ENCODE peak calls at places on chromosomes 2 and 18, in nine cellular contexts. L, F, X, U, H, O, B, J and Q are unnamed samples.

GRCh38 chr2:204692790-204693189 is 147.5 kb downstream of the PARD3B start:
- DNase-seq in L (no peak), F (no peak), X (no peak), U (no peak), H (no peak), O (no peak), B (peak), J (no peak), Q (no peak)

GRCh38 chr2:219244789-219245147 is 476 bp downstream of the GLB1L start:
- DNase-seq in L (no peak), F (no peak), X (no peak), U (no peak), H (no peak), O (no peak), B (no peak), J (no peak), Q (no peak)

GRCh38 chr2:98483257-98483861 is 38.7 kb downstream of the INPP4A start:
- DNase-seq in L (peak), F (no peak), X (no peak), U (no peak), H (no peak), O (no peak), B (no peak), J (no peak), Q (no peak)

GRCh38 chr2:202023198-202023903 is 10.3 kb upstream of the FZD7 start:
- DNase-seq in L (no peak), F (peak), X (no peak), U (no peak), H (no peak), O (no peak), B (no peak), J (peak), Q (no peak)

GRCh38 chr2:216004408-216005283 is 8.7 kb downstream of the MREG start:
- DNase-seq in L (peak), F (no peak), X (peak), U (no peak), H (no peak), O (no peak), B (no peak), J (no peak), Q (no peak)

GRCh38 chr2:118224144-118224887 is 136.0 kb downstream of the INSIG2 start:
- DNase-seq in L (no peak), F (peak), X (no peak), U (peak), H (no peak), O (peak), B (no peak), J (no peak), Q (no peak)

GRCh38 chr2:181058378-181059269 is 78.2 kb downstream of the UBE2E3 start:
- DNase-seq in L (peak), F (peak), X (peak), U (peak), H (peak), O (peak), B (peak), J (no peak), Q (peak)

GRCh38 chr2:183059561-183059960 is 19.0 kb upstream of the DUSP19 start:
- DNase-seq in L (no peak), F (no peak), X (peak), U (no peak), H (peak), O (peak), B (peak), J (no peak), Q (no peak)

GRCh38 chr2:100624536-100624935 is 61.7 kb downstream of the PDCL3 start:
- DNase-seq in L (no peak), F (no peak), X (no peak), U (no peak), H (no peak), O (no peak), B (no peak), J (no peak), Q (no peak)

GRCh38 chr2:166031054-166031453 is 77.5 kb upstream of the TTC21B start:
- DNase-seq in L (no peak), F (no peak), X (no peak), U (no peak), H (no peak), O (no peak), B (no peak), J (no peak), Q (no peak)

GRCh38 chr2:238235331-238235732 is 4.5 kb downstream of the HES6 start:
- DNase-seq in L (no peak), F (no peak), X (peak), U (no peak), H (no peak), O (peak), B (no peak), J (no peak), Q (no peak)

GRCh38 chr2:84613082-84613481 is 96.8 kb downstream of the DNAH6 start:
- DNase-seq in L (no peak), F (no peak), X (no peak), U (no peak), H (no peak), O (no peak), B (no peak), J (no peak), Q (peak)

GRCh38 chr2:197306691-197307030 is 3.9 kb downstream of the ANKRD44 start:
- DNase-seq in L (no peak), F (no peak), X (no peak), U (no peak), H (no peak), O (peak), B (no peak), J (no peak), Q (no peak)

GRCh38 chr2:240391111-240392051 is 44.1 kb upstream of the GPC1 start:
- DNase-seq in L (no peak), F (peak), X (no peak), U (no peak), H (no peak), O (no peak), B (no peak), J (no peak), Q (no peak)

GRCh38 chr18:41881285-41881684 is 73.7 kb upstream of the PIK3C3 start:
- DNase-seq in L (no peak), F (no peak), X (no peak), U (no peak), H (no peak), O (no peak), B (no peak), J (no peak), Q (no peak)

GRCh38 chr2:134250840-134251461 is 2.9 kb upstream of the MGAT5 start:
- DNase-seq in L (no peak), F (no peak), X (no peak), U (no peak), H (no peak), O (peak), B (peak), J (no peak), Q (no peak)

GRCh38 chr2:226446406-226447001 is 353.1 kb downstream of the IRS1 start:
- DNase-seq in L (no peak), F (no peak), X (no peak), U (no peak), H (no peak), O (no peak), B (no peak), J (no peak), Q (no peak)

GRCh38 chr2:237482485-237482884 is 4.6 kb upstream of the MLPH start:
- DNase-seq in L (no peak), F (no peak), X (no peak), U (peak), H (peak), O (no peak), B (no peak), J (no peak), Q (no peak)

GRCh38 chr2:37585982-37586621 is 85.3 kb downstream of the CDC42EP3 start:
- DNase-seq in L (peak), F (no peak), X (peak), U (no peak), H (peak), O (no peak), B (peak), J (no peak), Q (peak)

GRCh38 chr2:215434447-215435260 is 1.2 kb downstream of the FN1 start:
- DNase-seq in L (no peak), F (no peak), X (no peak), U (no peak), H (no peak), O (no peak), B (peak), J (no peak), Q (no peak)

GRCh38 chr2:199136241-199136640 is 321.5 kb downstream of the SATB2 start:
- DNase-seq in L (no peak), F (no peak), X (no peak), U (no peak), H (no peak), O (no peak), B (no peak), J (no peak), Q (no peak)

GRCh38 chr2:230669386-230669935 is 43.2 kb upstream of the CAB39 start:
- DNase-seq in L (no peak), F (no peak), X (no peak), U (no peak), H (no peak), O (peak), B (no peak), J (no peak), Q (no peak)

GRCh38 chr2:54665436-54665856 is 58.0 kb upstream of the EML6 start:
- DNase-seq in L (no peak), F (peak), X (peak), U (peak), H (peak), O (peak), B (peak), J (no peak), Q (peak)

GRCh38 chr2:54336136-54336976 is 80.3 kb upstream of the TSPYL6 start:
- DNase-seq in L (no peak), F (no peak), X (no peak), U (no peak), H (no peak), O (no peak), B (no peak), J (no peak), Q (no peak)

GRCh38 chr2:14535156-14535555 is 97.4 kb upstream of the LRATD1 start:
- DNase-seq in L (no peak), F (no peak), X (no peak), U (no peak), H (no peak), O (no peak), B (no peak), J (no peak), Q (no peak)

GRCh38 chr2:62305421-62306176 is 109.7 kb downstream of the B3GNT2 start:
- DNase-seq in L (peak), F (no peak), X (peak), U (peak), H (no peak), O (peak), B (peak), J (no peak), Q (no peak)

GRCh38 chr2:240791821-240792657 is 28.0 kb downstream of the KIF1A start:
- DNase-seq in L (no peak), F (no peak), X (no peak), U (no peak), H (no peak), O (no peak), B (no peak), J (no peak), Q (no peak)

GRCh38 chr18:77061946-77062517 is 70.6 kb downstream of the MBP start:
- DNase-seq in L (no peak), F (no peak), X (peak), U (no peak), H (no peak), O (peak), B (no peak), J (no peak), Q (no peak)

GRCh38 chr2:23502096-23502495 is 117.1 kb downstream of the KLHL29 start:
- DNase-seq in L (no peak), F (no peak), X (no peak), U (no peak), H (no peak), O (no peak), B (no peak), J (no peak), Q (no peak)

GRCh38 chr2:120769787-120770120 is 34.1 kb downstream of the GLI2 start:
- DNase-seq in L (no peak), F (no peak), X (no peak), U (no peak), H (no peak), O (no peak), B (no peak), J (no peak), Q (no peak)

GRCh38 chr18:9775172-9775571 is 67.1 kb downstream of the RAB31 start:
- DNase-seq in L (no peak), F (no peak), X (no peak), U (no peak), H (no peak), O (peak), B (no peak), J (no peak), Q (no peak)

GRCh38 chr2:22485456-22485855 is 899.5 kb upstream of the KLHL29 start:
- DNase-seq in L (no peak), F (no peak), X (no peak), U (no peak), H (no peak), O (no peak), B (no peak), J (no peak), Q (no peak)

GRCh38 chr2:122734756-122735155 is 979.3 kb downstream of the TSN start:
- DNase-seq in L (no peak), F (peak), X (no peak), U (no peak), H (no peak), O (no peak), B (no peak), J (peak), Q (no peak)

GRCh38 chr2:97911210-97911921 is 84.4 kb downstream of the TMEM131 start:
- DNase-seq in L (peak), F (no peak), X (peak), U (no peak), H (no peak), O (peak), B (no peak), J (no peak), Q (no peak)

GRCh38 chr2:36670881-36671595 is 25.5 kb upstream of the VIT start:
- DNase-seq in L (no peak), F (no peak), X (no peak), U (no peak), H (no peak), O (no peak), B (peak), J (no peak), Q (no peak)

GRCh38 chr2:40364143-40364903 is 87.6 kb downstream of the SLC8A1 start:
- DNase-seq in L (no peak), F (no peak), X (no peak), U (no peak), H (peak), O (no peak), B (peak), J (no peak), Q (no peak)

GRCh38 chr2:102094917-102095316 is 47.6 kb upstream of the IL1R1 start:
- DNase-seq in L (no peak), F (no peak), X (peak), U (no peak), H (peak), O (peak), B (peak), J (no peak), Q (peak)

GRCh38 chr18:40531061-40531460 is 1424.0 kb upstream of the PIK3C3 start:
- DNase-seq in L (no peak), F (no peak), X (no peak), U (no peak), H (no peak), O (peak), B (no peak), J (no peak), Q (no peak)

GRCh38 chr2:113734187-113734586 is 22.3 kb downstream of the SLC35F5 start:
- DNase-seq in L (peak), F (no peak), X (no peak), U (no peak), H (no peak), O (no peak), B (no peak), J (no peak), Q (no peak)

DNA sequence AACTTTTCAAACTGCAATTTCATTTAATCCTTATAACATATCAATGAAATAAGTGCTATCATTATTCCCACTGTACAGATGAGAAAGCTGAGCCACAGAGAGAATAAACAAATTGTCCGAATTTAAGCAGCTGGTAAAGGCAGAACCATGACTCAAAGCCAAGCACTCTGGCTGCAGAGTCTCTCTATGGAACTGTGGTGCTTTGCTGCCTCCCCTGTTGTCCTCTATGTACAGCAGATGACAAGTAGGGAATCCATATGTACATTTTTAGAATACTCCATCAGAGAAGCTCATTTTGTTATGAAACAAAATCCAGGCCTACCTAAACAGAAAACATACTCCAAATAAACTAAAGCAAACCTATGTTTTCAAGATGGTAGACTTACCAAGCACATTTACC is 45.1 kb downstream of the FARSB start:
- DNase-seq in L (no peak), F (no peak), X (no peak), U (no peak), H (no peak), O (peak), B (no peak), J (no peak), Q (no peak)
- TF ChIP-seq MAX in L (no peak), F (no peak), X (no peak), U (no peak), H (no peak), O (no peak), B (no peak), J (no peak), Q (no peak)

GRCh38 chr2:119732451-119733164 is 27.1 kb upstream of the PTPN4 start:
- DNase-seq in L (no peak), F (no peak), X (no peak), U (no peak), H (no peak), O (no peak), B (no peak), J (no peak), Q (no peak)
- TF ChIP-seq MAX in L (no peak), F (no peak), X (no peak), U (no peak), H (no peak), O (no peak), B (no peak), J (no peak), Q (no peak)

DNA sequence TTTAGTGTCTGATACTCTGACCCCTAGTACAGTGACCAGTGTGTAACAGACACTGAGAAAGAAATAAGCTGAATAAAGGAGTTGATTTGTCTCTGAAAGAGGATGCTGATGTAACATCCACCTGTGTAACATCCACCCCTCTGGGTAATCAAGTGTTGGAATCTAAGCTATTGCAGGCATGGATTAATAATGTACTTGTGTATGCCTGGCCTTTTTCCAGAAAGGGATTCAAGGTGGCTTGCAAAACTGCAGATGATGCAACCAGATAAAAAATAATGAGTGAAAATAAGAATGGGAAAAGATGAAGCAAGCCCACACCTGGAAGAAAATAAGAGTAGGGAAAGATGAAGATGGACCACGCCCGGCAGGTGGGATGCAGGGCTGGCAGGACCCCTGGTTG is 48.2 kb upstream of the FOXI3 start:
- DNase-seq in L (no peak), F (no peak), X (no peak), U (no peak), H (peak), O (no peak), B (no peak), J (no peak), Q (no peak)
- TF ChIP-seq MAX in L (no peak), F (no peak), X (no peak), U (no peak), H (no peak), O (no peak), B (no peak), J (no peak), Q (no peak)

GRCh38 chr18:8474661-8475060 is 134.6 kb upstream of the RAB12 start:
- DNase-seq in L (no peak), F (no peak), X (no peak), U (no peak), H (no peak), O (no peak), B (no peak), J (no peak), Q (no peak)

GRCh38 chr18:8471373-8471772 is 137.9 kb upstream of the RAB12 start:
- DNase-seq in L (no peak), F (no peak), X (no peak), U (no peak), H (no peak), O (no peak), B (peak), J (no peak), Q (no peak)

GRCh38 chr18:8468911-8469310 is 140.3 kb upstream of the RAB12 start:
- DNase-seq in L (no peak), F (no peak), X (no peak), U (no peak), H (no peak), O (no peak), B (peak), J (no peak), Q (no peak)

GRCh38 chr18:8469793-8470192 is 139.4 kb upstream of the RAB12 start:
- DNase-seq in L (no peak), F (no peak), X (no peak), U (no peak), H (no peak), O (no peak), B (no peak), J (no peak), Q (no peak)
- TF ChIP-seq MAX in L (no peak), F (no peak), X (no peak), U (no peak), H (no peak), O (no peak), B (no peak), J (no peak), Q (no peak)

GRCh38 chr18:26091047-26091630 is 726 bp upstream of the SS18 start:
- DNase-seq in L (peak), F (peak), X (peak), U (no peak), H (peak), O (no peak), B (no peak), J (no peak), Q (peak)
- TF ChIP-seq MAX in L (no peak), F (peak), X (no peak), U (no peak), H (peak), O (peak), B (no peak), J (no peak), Q (peak)

GRCh38 chr2:7357993-7358392 is 440.8 kb downstream of the RNF144A start:
- DNase-seq in L (no peak), F (no peak), X (no peak), U (no peak), H (no peak), O (no peak), B (no peak), J (no peak), Q (no peak)

GRCh38 chr2:7363906-7364305 is 446.7 kb downstream of the RNF144A start:
- DNase-seq in L (no peak), F (no peak), X (peak), U (no peak), H (peak), O (no peak), B (no peak), J (no peak), Q (no peak)

GRCh38 chr2:7356909-7357584 is 439.8 kb downstream of the RNF144A start:
- DNase-seq in L (no peak), F (no peak), X (no peak), U (no peak), H (no peak), O (no peak), B (no peak), J (no peak), Q (no peak)

GRCh38 chr2:7355781-7356180 is 438.6 kb downstream of the RNF144A start:
- DNase-seq in L (no peak), F (no peak), X (no peak), U (no peak), H (no peak), O (no peak), B (no peak), J (no peak), Q (no peak)

DNA sequence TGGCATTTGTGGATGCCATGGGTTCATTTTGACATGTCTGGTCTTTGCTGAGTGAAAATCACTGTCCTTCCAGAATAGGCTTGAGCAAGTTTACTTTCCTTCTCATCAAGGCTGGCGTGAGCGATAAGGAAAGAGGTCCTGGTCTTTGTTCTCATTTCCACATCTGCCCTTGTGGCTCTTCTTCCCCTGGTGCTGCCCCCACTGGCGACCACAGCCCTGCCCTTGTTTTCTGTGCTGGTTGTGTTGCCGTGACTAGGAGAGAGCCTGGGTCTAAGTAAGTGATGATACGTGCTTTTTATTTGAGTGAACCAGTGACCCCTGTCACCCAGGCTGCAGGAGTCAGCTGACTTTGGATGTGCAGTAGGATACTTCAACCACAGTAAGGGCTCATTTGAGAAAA is 441.7 kb downstream of the RNF144A start:
- DNase-seq in L (no peak), F (peak), X (no peak), U (no peak), H (no peak), O (peak), B (no peak), J (no peak), Q (no peak)
- TF ChIP-seq MAX in L (no peak), F (no peak), X (no peak), U (no peak), H (no peak), O (no peak), B (no peak), J (no peak), Q (no peak)